ENCODE peak calls at places on chromosome 1, in four cellular contexts. J, K, I and U are unnamed samples.

GRCh38 chr1:39452540-39452939 is 38.9 kb upstream of the BMP8A start:
- DNase-seq in I (no peak), K (no peak), J (no peak), U (no peak)

GRCh38 chr1:101037316-101037715 is 11.7 kb upstream of the DPH5 start:
- DNase-seq in K (no peak), J (no peak), I (no peak), U (no peak)

GRCh38 chr1:191671236-191671635 is 487.0 kb upstream of the RGS18 start:
- DNase-seq in I (peak), K (no peak), J (no peak), U (no peak)

GRCh38 chr1:228336308-228337030 is 70.2 kb downstream of the TRIM11 start:
- DNase-seq in K (no peak), I (no peak), J (peak), U (no peak)

GRCh38 chr1:98677288-98677687 is 15.8 kb downstream of the SNX7 start:
- DNase-seq in K (no peak), J (no peak), I (peak), U (no peak)

GRCh38 chr1:77639056-77639455 is 43.4 kb downstream of the ZZZ3 start:
- DNase-seq in J (no peak), I (no peak), K (no peak), U (no peak)

GRCh38 chr1:233328661-233329498 is 1.4 kb downstream of the MAP3K21 start:
- DNase-seq in J (peak), K (peak), I (no peak), U (no peak)

GRCh38 chr1:176694713-176695112 is 231.7 kb downstream of the PAPPA2 start:
- DNase-seq in I (no peak), K (no peak), J (no peak), U (no peak)

GRCh38 chr1:247332215-247332900 is 691 bp upstream of the ZNF496 start:
- DNase-seq in K (peak), J (peak), I (peak), U (peak)

GRCh38 chr1:40658895-40659648 is 6.4 kb downstream of the RIMS3 start:
- DNase-seq in J (no peak), I (no peak), K (no peak), U (no peak)

GRCh38 chr1:39269791-39270342 is 65.4 kb downstream of the MACF1 start:
- DNase-seq in K (no peak), J (no peak), I (peak), U (peak)

GRCh38 chr1:204809488-204809887 is 61.2 kb upstream of the NFASC start:
- DNase-seq in K (no peak), J (no peak), I (no peak), U (no peak)

GRCh38 chr1:152426731-152427130 is 12.7 kb upstream of the CRNN start:
- DNase-seq in K (no peak), J (no peak), I (no peak), U (no peak)

GRCh38 chr1:234842726-234843641 is 233.0 kb upstream of the IRF2BP2 start:
- DNase-seq in I (no peak), K (no peak), J (no peak), U (no peak)

GRCh38 chr1:170664283-170664827 is 424 bp downstream of the PRRX1 start:
- DNase-seq in J (no peak), K (no peak), I (peak), U (peak)

GRCh38 chr1:85330711-85331290 is 54.4 kb upstream of the BCL10 start:
- DNase-seq in J (peak), I (peak), K (no peak), U (no peak)

GRCh38 chr1:2290171-2290578 is 62.1 kb downstream of the SKI start:
- DNase-seq in K (no peak), J (peak), I (no peak), U (no peak)

GRCh38 chr1:30697977-30698376 is 25.4 kb downstream of the MATN1 start:
- DNase-seq in K (no peak), J (peak), I (no peak), U (no peak)

GRCh38 chr1:65911679-65912078 is 119.0 kb downstream of the PDE4B start:
- DNase-seq in I (no peak), J (no peak), K (no peak), U (no peak)

GRCh38 chr1:173988068-173988467 is 34.1 kb downstream of the RC3H1 start:
- DNase-seq in I (no peak), J (no peak), K (no peak), U (no peak)

GRCh38 chr1:84000954-84001495 is 2.1 kb upstream of the TTLL7 start:
- DNase-seq in I (no peak), K (no peak), J (no peak), U (no peak)

GRCh38 chr1:186175588-186175987 is 199.5 kb downstream of the TPR start:
- DNase-seq in K (no peak), J (no peak), I (no peak), U (peak)

GRCh38 chr1:202213361-202214088 is 19.9 kb downstream of the LGR6 start:
- DNase-seq in I (no peak), K (no peak), J (no peak), U (peak)
- H3K4me3 ChIP-seq in I (no peak), K (peak), J (no peak), U (peak)

GRCh38 chr1:88976235-88976634 is 16.2 kb downstream of the KYAT3 start:
- DNase-seq in I (no peak), J (no peak), K (no peak), U (no peak)
- H3K4me3 ChIP-seq in I (no peak), J (no peak), K (no peak), U (no peak)

GRCh38 chr1:211309617-211310016 is 17.0 kb upstream of the TRAF5 start:
- DNase-seq in I (no peak), J (no peak), K (no peak), U (no peak)

DNA sequence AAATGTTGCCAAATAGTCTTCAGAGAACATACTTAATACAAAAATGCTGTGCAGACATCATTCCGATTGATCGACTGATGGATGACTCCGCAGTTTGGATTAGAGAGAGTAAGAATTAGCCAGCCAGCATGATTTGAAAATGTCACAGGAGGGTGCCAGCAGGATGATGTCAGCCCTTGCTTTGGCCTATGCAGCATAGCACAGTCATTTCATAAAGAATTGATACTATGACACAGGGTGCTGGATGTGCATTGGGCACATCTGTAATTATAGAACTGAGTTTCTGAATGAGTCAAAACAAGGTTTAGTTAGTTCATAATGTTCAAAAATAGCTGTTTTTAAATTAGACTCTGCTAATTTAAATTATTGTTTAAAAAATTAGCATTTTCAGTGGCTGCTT is 21.6 kb upstream of the TRAF5 start:
- DNase-seq in K (no peak), I (peak), J (no peak), U (no peak)
- H3K4me3 ChIP-seq in K (no peak), I (no peak), J (no peak), U (no peak)

DNA sequence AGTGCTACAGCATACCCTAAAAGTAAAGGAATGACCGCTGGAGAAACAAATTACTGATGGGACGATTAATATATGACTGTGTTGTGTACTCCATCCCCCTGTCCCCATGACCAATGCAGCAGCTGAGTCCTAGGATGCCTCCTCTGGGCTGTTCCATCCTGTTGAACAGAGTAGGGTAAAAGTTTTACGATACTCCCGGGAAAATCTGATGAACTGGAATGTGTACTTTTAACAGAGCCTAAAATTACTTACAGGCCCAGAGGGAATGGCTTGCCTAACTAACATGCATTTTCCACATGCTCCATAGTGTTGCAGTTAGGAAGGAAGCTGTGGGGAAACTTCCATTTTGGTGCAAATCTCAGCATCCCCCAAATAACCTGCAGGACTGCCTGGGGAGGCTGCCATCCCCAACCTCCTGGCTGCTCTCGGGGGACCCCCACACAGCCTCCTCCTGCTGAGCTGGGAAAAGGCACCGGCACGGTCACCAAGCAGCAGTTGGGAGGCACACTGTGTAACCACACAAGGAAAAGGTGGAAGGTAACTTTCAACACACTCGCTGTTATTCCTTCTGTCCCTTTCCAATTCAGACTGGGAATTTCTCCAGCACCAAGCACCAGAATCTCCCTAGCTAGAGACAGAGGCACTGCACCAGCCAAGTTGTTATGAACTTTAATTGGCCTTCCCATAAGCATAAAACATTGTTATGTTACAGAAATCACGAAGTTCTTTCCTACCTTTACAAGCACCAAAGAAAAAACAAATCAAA is 97.2 kb downstream of the BCAR3 start:
- DNase-seq in J (no peak), I (no peak), K (no peak), U (no peak)
- H3K4me3 ChIP-seq in J (no peak), I (no peak), K (peak), U (no peak)

DNA sequence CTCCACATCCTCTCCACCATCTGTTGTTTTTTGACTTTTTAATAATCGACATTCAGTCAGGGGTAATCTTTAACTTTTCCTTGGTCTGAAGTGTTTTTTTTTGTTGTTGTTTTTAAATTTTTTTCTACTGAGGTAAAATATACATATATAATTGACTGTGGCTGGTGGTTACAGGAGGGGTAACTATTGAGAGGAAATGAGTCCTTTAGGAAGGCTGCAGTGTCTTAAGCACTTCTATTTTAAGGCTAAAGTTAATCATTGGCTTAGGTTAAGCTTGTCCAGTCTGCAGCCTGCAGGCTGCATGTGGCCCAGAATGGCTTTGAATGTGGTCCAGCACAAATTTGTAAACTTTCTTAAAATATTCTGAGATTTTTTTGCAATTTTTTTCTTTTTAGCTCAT is 172.5 kb downstream of the CTH start:
- DNase-seq in K (no peak), I (no peak), J (no peak), U (no peak)
- H3K4me3 ChIP-seq in K (no peak), I (no peak), J (no peak), U (no peak)

GRCh38 chr1:54887665-54888071 is 673 bp upstream of the DHCR24 start:
- DNase-seq in K (peak), J (no peak), I (no peak), U (peak)

GRCh38 chr1:54886724-54887664 is at the start of gene DHCR24:
- DNase-seq in K (peak), J (peak), I (peak), U (peak)

GRCh38 chr1:54889132-54889725 is 2.2 kb upstream of the DHCR24 start:
- DNase-seq in J (no peak), K (no peak), I (no peak), U (no peak)

GRCh38 chr1:54885863-54886723 is 902 bp downstream of the DHCR24 start:
- DNase-seq in K (peak), J (peak), I (no peak), U (peak)

GRCh38 chr1:54888080-54888733 is 1.2 kb upstream of the DHCR24 start:
- DNase-seq in I (no peak), K (no peak), J (no peak), U (peak)
- H3K4me3 ChIP-seq in I (no peak), K (no peak), J (peak), U (peak)

DNA sequence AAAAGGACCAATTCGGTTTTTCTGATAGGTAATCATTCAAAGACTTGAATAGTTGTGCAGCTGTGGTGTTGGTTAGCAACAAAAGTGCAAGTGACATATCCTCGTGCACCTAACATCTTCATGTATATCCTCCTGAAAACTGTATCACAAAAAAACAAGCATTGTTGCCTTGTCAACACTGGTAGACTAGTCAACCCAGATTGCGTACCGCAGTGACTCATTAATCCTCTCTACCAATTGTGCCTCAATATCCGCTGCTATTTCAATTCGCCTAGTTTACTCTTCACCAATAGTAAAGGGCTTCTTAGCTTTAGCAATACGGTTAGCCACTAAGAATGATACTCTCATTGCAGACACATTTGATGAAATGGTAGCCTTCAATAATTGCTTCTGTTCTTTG is 3.5 kb downstream of the HHAT start:
- DNase-seq in K (no peak), I (no peak), J (no peak), U (no peak)
- H3K4me3 ChIP-seq in K (no peak), I (no peak), J (no peak), U (no peak)

DNA sequence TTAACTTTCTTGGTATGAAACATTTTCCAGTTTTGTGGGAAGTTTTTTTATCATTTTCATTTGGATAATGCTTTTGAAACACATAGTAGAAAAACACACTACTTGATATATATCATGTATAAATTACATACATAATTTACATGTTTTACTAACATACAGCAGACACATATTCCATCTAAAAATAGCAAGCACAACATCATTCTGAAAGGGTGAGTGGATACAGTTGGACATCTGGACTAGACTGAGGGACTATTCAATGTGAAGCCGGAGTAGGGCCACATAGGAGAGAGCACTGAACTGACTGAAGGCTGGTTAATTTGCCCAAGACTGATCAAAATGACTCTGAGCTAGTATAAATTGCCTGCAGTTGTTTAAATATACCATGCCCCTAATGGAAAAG is 11.7 kb downstream of the CDKN2C start:
- DNase-seq in J (no peak), K (no peak), I (no peak), U (no peak)
- H3K4me3 ChIP-seq in J (no peak), K (no peak), I (no peak), U (no peak)

GRCh38 chr1:46798820-46799219 is at the start of gene CYP4B1:
- DNase-seq in I (no peak), K (peak), J (peak), U (no peak)
- H3K4me3 ChIP-seq in I (no peak), K (no peak), J (peak), U (no peak)